ENCODE peak calls at places on chromosomes 12 and 14, in seven cellular contexts. One of them, this sample, is unnamed.

GRCh38 chr14:95886366-95886765 is 9.7 kb downstream of the TUNAR start:
- DNase-seq in SHP77: no peak
- DNase-seq in NCI-H1092: no peak
- DNase-seq in osteocyte: no peak
- DNase-seq in neural progenitor cell: no peak
- DNase-seq in activated CD4-positive, alpha-beta T cell treated with anti-CD3 and anti-CD28 coated beads for 24 hours: no peak
- DNase-seq in dermis microvascular lymphatic vessel endothelial cell: no peak
- DNase-seq in this sample: no peak

GRCh38 chr14:100782516-100783320 is 43.2 kb upstream of the MEG3 start:
- DNase-seq in SHP77: peak; percentile 56
- DNase-seq in NCI-H1092: peak; percentile 38
- DNase-seq in osteocyte: no peak
- DNase-seq in neural progenitor cell: no peak
- DNase-seq in activated CD4-positive, alpha-beta T cell treated with anti-CD3 and anti-CD28 coated beads for 24 hours: no peak
- DNase-seq in dermis microvascular lymphatic vessel endothelial cell: no peak
- DNase-seq in this sample: no peak

GRCh38 chr12:15289192-15289591 is 33.1 kb upstream of the PTPRO start:
- DNase-seq in SHP77: no peak
- DNase-seq in NCI-H1092: no peak
- DNase-seq in osteocyte: no peak
- DNase-seq in neural progenitor cell: no peak
- DNase-seq in activated CD4-positive, alpha-beta T cell treated with anti-CD3 and anti-CD28 coated beads for 24 hours: no peak
- DNase-seq in dermis microvascular lymphatic vessel endothelial cell: no peak
- DNase-seq in this sample: no peak

GRCh38 chr12:3684449-3685051 is 68.4 kb downstream of the CRACR2A start:
- DNase-seq in SHP77: no peak
- DNase-seq in NCI-H1092: no peak
- DNase-seq in osteocyte: peak; percentile 49
- DNase-seq in neural progenitor cell: peak; percentile 49
- DNase-seq in activated CD4-positive, alpha-beta T cell treated with anti-CD3 and anti-CD28 coated beads for 24 hours: no peak
- DNase-seq in dermis microvascular lymphatic vessel endothelial cell: peak; percentile 69
- DNase-seq in this sample: no peak

GRCh38 chr14:20712900-20713299 is 24.3 kb downstream of the ANG start:
- DNase-seq in SHP77: no peak
- DNase-seq in NCI-H1092: no peak
- DNase-seq in osteocyte: no peak
- DNase-seq in neural progenitor cell: no peak
- DNase-seq in activated CD4-positive, alpha-beta T cell treated with anti-CD3 and anti-CD28 coated beads for 24 hours: no peak
- DNase-seq in dermis microvascular lymphatic vessel endothelial cell: peak; percentile 2
- DNase-seq in this sample: peak; percentile 17

GRCh38 chr12:85865905-85866304 is 8.2 kb upstream of the NTS start:
- DNase-seq in SHP77: no peak
- DNase-seq in NCI-H1092: no peak
- DNase-seq in osteocyte: no peak
- DNase-seq in neural progenitor cell: peak; percentile 46
- DNase-seq in activated CD4-positive, alpha-beta T cell treated with anti-CD3 and anti-CD28 coated beads for 24 hours: no peak
- DNase-seq in dermis microvascular lymphatic vessel endothelial cell: peak; percentile 9
- DNase-seq in this sample: no peak

GRCh38 chr12:15710860-15711510 is 78.2 kb downstream of the EPS8 start:
- DNase-seq in SHP77: no peak
- DNase-seq in NCI-H1092: no peak
- DNase-seq in osteocyte: no peak
- DNase-seq in neural progenitor cell: no peak
- DNase-seq in activated CD4-positive, alpha-beta T cell treated with anti-CD3 and anti-CD28 coated beads for 24 hours: no peak
- DNase-seq in dermis microvascular lymphatic vessel endothelial cell: no peak
- DNase-seq in this sample: no peak

GRCh38 chr14:45198551-45198950 is 54.5 kb downstream of the MIS18BP1 start:
- DNase-seq in SHP77: no peak
- DNase-seq in NCI-H1092: no peak
- DNase-seq in osteocyte: no peak
- DNase-seq in neural progenitor cell: no peak
- DNase-seq in activated CD4-positive, alpha-beta T cell treated with anti-CD3 and anti-CD28 coated beads for 24 hours: no peak
- DNase-seq in dermis microvascular lymphatic vessel endothelial cell: no peak
- DNase-seq in this sample: peak; percentile 27

GRCh38 chr12:57093412-57094193 is 4.7 kb downstream of the NAB2 start:
- DNase-seq in SHP77: no peak
- DNase-seq in NCI-H1092: no peak
- DNase-seq in osteocyte: peak; percentile 83
- DNase-seq in neural progenitor cell: peak; percentile 70
- DNase-seq in activated CD4-positive, alpha-beta T cell treated with anti-CD3 and anti-CD28 coated beads for 24 hours: peak; percentile 64
- DNase-seq in dermis microvascular lymphatic vessel endothelial cell: peak; percentile 62
- DNase-seq in this sample: peak; percentile 33

GRCh38 chr12:64009321-64010068 is 165.0 kb downstream of the SRGAP1 start:
- DNase-seq in SHP77: no peak
- DNase-seq in NCI-H1092: no peak
- DNase-seq in osteocyte: no peak
- DNase-seq in neural progenitor cell: no peak
- DNase-seq in activated CD4-positive, alpha-beta T cell treated with anti-CD3 and anti-CD28 coated beads for 24 hours: no peak
- DNase-seq in dermis microvascular lymphatic vessel endothelial cell: no peak
- DNase-seq in this sample: no peak

GRCh38 chr12:7433276-7433822 is 10.6 kb downstream of the CD163L1 start:
- DNase-seq in SHP77: no peak
- DNase-seq in NCI-H1092: no peak
- DNase-seq in osteocyte: no peak
- DNase-seq in neural progenitor cell: no peak
- DNase-seq in activated CD4-positive, alpha-beta T cell treated with anti-CD3 and anti-CD28 coated beads for 24 hours: no peak
- DNase-seq in dermis microvascular lymphatic vessel endothelial cell: peak; percentile 92
- DNase-seq in this sample: peak; percentile 38

GRCh38 chr12:116539905-116540482 is 19.2 kb upstream of the MAP1LC3B2 start:
- DNase-seq in SHP77: peak; percentile 48
- DNase-seq in NCI-H1092: peak; percentile 10
- DNase-seq in osteocyte: no peak
- DNase-seq in neural progenitor cell: peak; percentile 93
- DNase-seq in activated CD4-positive, alpha-beta T cell treated with anti-CD3 and anti-CD28 coated beads for 24 hours: no peak
- DNase-seq in dermis microvascular lymphatic vessel endothelial cell: peak; percentile 42
- DNase-seq in this sample: peak; percentile 55

GRCh38 chr14:74660863-74661262 is 48.8 kb upstream of the LTBP2 start:
- DNase-seq in SHP77: no peak
- DNase-seq in NCI-H1092: no peak
- DNase-seq in osteocyte: peak; percentile 44
- DNase-seq in neural progenitor cell: no peak
- DNase-seq in activated CD4-positive, alpha-beta T cell treated with anti-CD3 and anti-CD28 coated beads for 24 hours: no peak
- DNase-seq in dermis microvascular lymphatic vessel endothelial cell: no peak
- DNase-seq in this sample: no peak

GRCh38 chr12:71024281-71024680 is 103.7 kb upstream of the PTPRR start:
- DNase-seq in SHP77: no peak
- DNase-seq in NCI-H1092: no peak
- DNase-seq in osteocyte: no peak
- DNase-seq in neural progenitor cell: no peak
- DNase-seq in activated CD4-positive, alpha-beta T cell treated with anti-CD3 and anti-CD28 coated beads for 24 hours: no peak
- DNase-seq in dermis microvascular lymphatic vessel endothelial cell: no peak
- DNase-seq in this sample: no peak

GRCh38 chr12:80154261-80154660 is 54.9 kb downstream of the OTOGL start:
- DNase-seq in SHP77: no peak
- DNase-seq in NCI-H1092: no peak
- DNase-seq in osteocyte: no peak
- DNase-seq in neural progenitor cell: no peak
- DNase-seq in activated CD4-positive, alpha-beta T cell treated with anti-CD3 and anti-CD28 coated beads for 24 hours: no peak
- DNase-seq in dermis microvascular lymphatic vessel endothelial cell: no peak
- DNase-seq in this sample: peak; percentile 92

GRCh38 chr12:51911788-51912711 is 4.7 kb downstream of the ACVRL1 start:
- DNase-seq in SHP77: no peak
- DNase-seq in NCI-H1092: no peak
- DNase-seq in osteocyte: no peak
- DNase-seq in neural progenitor cell: no peak
- DNase-seq in activated CD4-positive, alpha-beta T cell treated with anti-CD3 and anti-CD28 coated beads for 24 hours: no peak
- DNase-seq in dermis microvascular lymphatic vessel endothelial cell: peak; percentile 82
- DNase-seq in this sample: no peak

GRCh38 chr14:52068741-52069616 is at the start of gene NID2:
- DNase-seq in SHP77: no peak
- DNase-seq in NCI-H1092: peak; percentile 42
- DNase-seq in osteocyte: peak; percentile 97
- DNase-seq in neural progenitor cell: peak; percentile 95
- DNase-seq in activated CD4-positive, alpha-beta T cell treated with anti-CD3 and anti-CD28 coated beads for 24 hours: peak; percentile 20
- DNase-seq in dermis microvascular lymphatic vessel endothelial cell: peak; percentile 83
- DNase-seq in this sample: peak; percentile 10

GRCh38 chr12:47813491-47814196 is 6.1 kb downstream of the HDAC7 start:
- DNase-seq in SHP77: no peak
- DNase-seq in NCI-H1092: no peak
- DNase-seq in osteocyte: no peak
- DNase-seq in neural progenitor cell: peak; percentile 53
- DNase-seq in activated CD4-positive, alpha-beta T cell treated with anti-CD3 and anti-CD28 coated beads for 24 hours: no peak
- DNase-seq in dermis microvascular lymphatic vessel endothelial cell: peak; percentile 54
- DNase-seq in this sample: no peak

GRCh38 chr12:9872116-9872515 is 3.0 kb upstream of the CLEC2B start:
- DNase-seq in SHP77: no peak
- DNase-seq in NCI-H1092: no peak
- DNase-seq in osteocyte: no peak
- DNase-seq in neural progenitor cell: no peak
- DNase-seq in activated CD4-positive, alpha-beta T cell treated with anti-CD3 and anti-CD28 coated beads for 24 hours: no peak
- DNase-seq in dermis microvascular lymphatic vessel endothelial cell: no peak
- DNase-seq in this sample: no peak

GRCh38 chr14:68564826-68565760 is 227.8 kb downstream of the ZFP36L1 start:
- DNase-seq in SHP77: no peak
- DNase-seq in NCI-H1092: no peak
- DNase-seq in osteocyte: no peak
- DNase-seq in neural progenitor cell: no peak
- DNase-seq in activated CD4-positive, alpha-beta T cell treated with anti-CD3 and anti-CD28 coated beads for 24 hours: no peak
- DNase-seq in dermis microvascular lymphatic vessel endothelial cell: peak; percentile 82
- DNase-seq in this sample: peak; percentile 56

GRCh38 chr12:12081836-12082497 is 11.2 kb downstream of the BCL2L14 start:
- DNase-seq in SHP77: peak; percentile 10
- DNase-seq in NCI-H1092: peak; percentile 3
- DNase-seq in osteocyte: no peak
- DNase-seq in neural progenitor cell: peak; percentile 57
- DNase-seq in activated CD4-positive, alpha-beta T cell treated with anti-CD3 and anti-CD28 coated beads for 24 hours: no peak
- DNase-seq in dermis microvascular lymphatic vessel endothelial cell: peak; percentile 74
- DNase-seq in this sample: peak; percentile 52

GRCh38 chr12:130086777-130087176 is 75.5 kb upstream of the FZD10 start:
- DNase-seq in SHP77: no peak
- DNase-seq in NCI-H1092: no peak
- DNase-seq in osteocyte: no peak
- DNase-seq in neural progenitor cell: no peak
- DNase-seq in activated CD4-positive, alpha-beta T cell treated with anti-CD3 and anti-CD28 coated beads for 24 hours: no peak
- DNase-seq in dermis microvascular lymphatic vessel endothelial cell: no peak
- DNase-seq in this sample: no peak

GRCh38 chr12:129082441-129082840 is 229.2 kb downstream of the GLT1D1 start:
- DNase-seq in SHP77: no peak
- DNase-seq in NCI-H1092: no peak
- DNase-seq in osteocyte: peak; percentile 68
- DNase-seq in neural progenitor cell: no peak
- DNase-seq in activated CD4-positive, alpha-beta T cell treated with anti-CD3 and anti-CD28 coated beads for 24 hours: no peak
- DNase-seq in dermis microvascular lymphatic vessel endothelial cell: no peak
- DNase-seq in this sample: no peak

GRCh38 chr14:32417956-32418552 is 89.0 kb downstream of the AKAP6 start:
- DNase-seq in SHP77: no peak
- DNase-seq in NCI-H1092: no peak
- DNase-seq in osteocyte: no peak
- DNase-seq in neural progenitor cell: no peak
- DNase-seq in activated CD4-positive, alpha-beta T cell treated with anti-CD3 and anti-CD28 coated beads for 24 hours: no peak
- DNase-seq in dermis microvascular lymphatic vessel endothelial cell: peak; percentile 75
- DNase-seq in this sample: peak; percentile 82

GRCh38 chr12:108271951-108272729 is 67.0 kb downstream of the CMKLR1 start:
- DNase-seq in SHP77: no peak
- DNase-seq in NCI-H1092: no peak
- DNase-seq in osteocyte: no peak
- DNase-seq in neural progenitor cell: peak; percentile 71
- DNase-seq in activated CD4-positive, alpha-beta T cell treated with anti-CD3 and anti-CD28 coated beads for 24 hours: no peak
- DNase-seq in dermis microvascular lymphatic vessel endothelial cell: no peak
- DNase-seq in this sample: no peak

GRCh38 chr12:92992041-92992440 is 62.9 kb upstream of the EEA1 start:
- DNase-seq in SHP77: no peak
- DNase-seq in NCI-H1092: no peak
- DNase-seq in osteocyte: no peak
- DNase-seq in neural progenitor cell: no peak
- DNase-seq in activated CD4-positive, alpha-beta T cell treated with anti-CD3 and anti-CD28 coated beads for 24 hours: no peak
- DNase-seq in dermis microvascular lymphatic vessel endothelial cell: no peak
- DNase-seq in this sample: peak; percentile 41

GRCh38 chr12:19739195-19739776 is 300.0 kb downstream of the AEBP2 start:
- DNase-seq in SHP77: no peak
- DNase-seq in NCI-H1092: peak; percentile 21
- DNase-seq in osteocyte: no peak
- DNase-seq in neural progenitor cell: peak; percentile 61
- DNase-seq in activated CD4-positive, alpha-beta T cell treated with anti-CD3 and anti-CD28 coated beads for 24 hours: peak; percentile 8
- DNase-seq in dermis microvascular lymphatic vessel endothelial cell: peak; percentile 85
- DNase-seq in this sample: peak; percentile 71

GRCh38 chr12:8037046-8037663 is 4.6 kb downstream of the FOXJ2 start:
- DNase-seq in SHP77: no peak
- DNase-seq in NCI-H1092: no peak
- DNase-seq in osteocyte: no peak
- DNase-seq in neural progenitor cell: no peak
- DNase-seq in activated CD4-positive, alpha-beta T cell treated with anti-CD3 and anti-CD28 coated beads for 24 hours: no peak
- DNase-seq in dermis microvascular lymphatic vessel endothelial cell: no peak
- DNase-seq in this sample: no peak

GRCh38 chr12:26032719-26033241 is 74.3 kb downstream of the RASSF8 start:
- DNase-seq in SHP77: no peak
- DNase-seq in NCI-H1092: no peak
- DNase-seq in osteocyte: no peak
- DNase-seq in neural progenitor cell: no peak
- DNase-seq in activated CD4-positive, alpha-beta T cell treated with anti-CD3 and anti-CD28 coated beads for 24 hours: no peak
- DNase-seq in dermis microvascular lymphatic vessel endothelial cell: no peak
- DNase-seq in this sample: peak; percentile 49

GRCh38 chr12:118544569-118544968 is 168.2 kb downstream of the SUDS3 start:
- DNase-seq in SHP77: no peak
- DNase-seq in NCI-H1092: no peak
- DNase-seq in osteocyte: peak; percentile 13
- DNase-seq in neural progenitor cell: no peak
- DNase-seq in activated CD4-positive, alpha-beta T cell treated with anti-CD3 and anti-CD28 coated beads for 24 hours: no peak
- DNase-seq in dermis microvascular lymphatic vessel endothelial cell: no peak
- DNase-seq in this sample: peak; percentile 65

GRCh38 chr12:22230280-22230794 is 104.2 kb downstream of the ST8SIA1 start:
- DNase-seq in SHP77: no peak
- DNase-seq in NCI-H1092: no peak
- DNase-seq in osteocyte: no peak
- DNase-seq in neural progenitor cell: no peak
- DNase-seq in activated CD4-positive, alpha-beta T cell treated with anti-CD3 and anti-CD28 coated beads for 24 hours: no peak
- DNase-seq in dermis microvascular lymphatic vessel endothelial cell: no peak
- DNase-seq in this sample: peak; percentile 14

GRCh38 chr12:39764944-39765560 is 145.4 kb upstream of the ABCD2 start:
- DNase-seq in SHP77: peak; percentile 26
- DNase-seq in NCI-H1092: no peak
- DNase-seq in osteocyte: no peak
- DNase-seq in neural progenitor cell: peak; percentile 52
- DNase-seq in activated CD4-positive, alpha-beta T cell treated with anti-CD3 and anti-CD28 coated beads for 24 hours: no peak
- DNase-seq in dermis microvascular lymphatic vessel endothelial cell: peak; percentile 43
- DNase-seq in this sample: peak; percentile 58